ENCODE peak calls at places on chromosomes 13 and 19, in nine cellular contexts. G is ELR; N is ELF-1; O is H4; H is AML-193; W is neuronal stem cell; V is NCI-H2107; I is stimulated activated CD8-positive, alpha-beta memory T cell treated with anti-CD3 and anti-CD28 coated beads, Interleukin-12 subunit alpha, Interleukin-12 subunit beta, amount 100 ng/mL, for 4 hours; L is KG1. D is an unnamed sample.

GRCh38 chr13:23433171-23434153 is at the start of gene SACS:
- DNase-seq in V (no peak), I (no peak), G (peak; percentile 69), O (no peak), N (peak; percentile 78), H (no peak), W (peak; percentile 84), L (no peak), D (peak; percentile 8)

GRCh38 chr19:32879741-32880140 is 10.2 kb upstream of the SLC7A9 start:
- DNase-seq in G (no peak), L (no peak), H (no peak), I (no peak), V (no peak), O (no peak), W (no peak), N (no peak), D (no peak)

GRCh38 chr19:3881272-3882040 is 971 bp downstream of the ATCAY start:
- DNase-seq in V (no peak), I (no peak), N (peak; percentile 56), O (no peak), H (no peak), L (no peak), G (peak; percentile 10), W (no peak), D (peak; percentile 25)

GRCh38 chr13:27853871-27854270 is 61.6 kb downstream of the GSX1 start:
- DNase-seq in W (no peak), N (no peak), I (no peak), H (no peak), G (no peak), L (no peak), V (no peak), O (no peak), D (no peak)

GRCh38 chr19:33687761-33688656 is 66.3 kb downstream of the CHST8 start:
- DNase-seq in W (no peak), G (no peak), V (no peak), L (no peak), N (no peak), O (no peak), I (no peak), H (no peak), D (no peak)

GRCh38 chr19:43468354-43469159 is 3.1 kb upstream of the LYPD3 start:
- DNase-seq in L (no peak), W (no peak), I (no peak), N (no peak), O (no peak), G (no peak), H (no peak), V (no peak), D (no peak)

GRCh38 chr19:16825312-16826168 is 3.7 kb upstream of the SIN3B start:
- DNase-seq in G (peak; percentile 53), L (no peak), H (no peak), V (peak; percentile 34), N (peak; percentile 47), O (peak; percentile 59), W (no peak), I (no peak), D (no peak)

GRCh38 chr19:35073941-35074340 is 32.4 kb downstream of the HPN start:
- DNase-seq in V (no peak), G (no peak), W (no peak), L (no peak), N (no peak), O (no peak), I (no peak), H (no peak), D (no peak)

GRCh38 chr13:90950134-90950533 is 397.4 kb upstream of the MIR17HG start:
- DNase-seq in L (no peak), N (no peak), O (no peak), W (no peak), I (no peak), H (no peak), G (peak; percentile 14), V (no peak), D (peak; percentile 6)

GRCh38 chr13:51618626-51619025 is 34.4 kb downstream of the WDFY2 start:
- DNase-seq in O (no peak), L (no peak), N (no peak), V (no peak), G (no peak), H (no peak), I (no peak), W (no peak), D (no peak)

GRCh38 chr13:101412076-101412475 is 4.2 kb downstream of the NALCN start:
- DNase-seq in O (no peak), W (no peak), H (no peak), G (no peak), I (no peak), V (no peak), L (no peak), N (no peak), D (no peak)

GRCh38 chr19:20923077-20923871 is at the start of gene ZNF85:
- DNase-seq in N (peak; percentile 98), H (peak; percentile 88), V (peak; percentile 89), O (peak; percentile 87), W (peak; percentile 94), I (peak; percentile 68), G (peak; percentile 93), L (peak; percentile 82), D (peak; percentile 96)

GRCh38 chr19:58482372-58482771 is 6.2 kb downstream of the ZNF446 start:
- DNase-seq in L (no peak), V (no peak), W (no peak), I (no peak), H (no peak), O (no peak), N (no peak), G (no peak), D (no peak)

GRCh38 chr19:7115721-7116120 is 46.2 kb downstream of the ZNF557 start:
- DNase-seq in G (no peak), L (no peak), V (no peak), H (no peak), I (no peak), N (no peak), O (no peak), W (no peak), D (no peak)

GRCh38 chr13:112940236-112940635 is 28.8 kb upstream of the MCF2L start:
- DNase-seq in L (no peak), I (no peak), V (no peak), G (peak; percentile 5), W (no peak), N (no peak), O (no peak), H (no peak), D (no peak)

GRCh38 chr13:102402292-102402691 is 444 bp upstream of the FGF14 start:
- DNase-seq in V (no peak), H (no peak), I (no peak), O (no peak), G (peak; percentile 10), W (peak; percentile 79), N (peak; percentile 84), L (no peak), D (no peak)

GRCh38 chr13:109165417-109165904 is 536.0 kb downstream of the MYO16 start:
- DNase-seq in G (no peak), W (no peak), N (no peak), I (no peak), H (no peak), O (no peak), L (no peak), V (no peak), D (no peak)

GRCh38 chr19:49840736-49841249 is 10.2 kb upstream of the PTOV1 start:
- DNase-seq in O (no peak), L (no peak), G (no peak), W (no peak), H (no peak), I (no peak), N (no peak), V (no peak), D (peak; percentile 38)

GRCh38 chr13:93689333-93689732 is 462.7 kb downstream of the GPC6 start:
- DNase-seq in L (no peak), H (no peak), N (no peak), G (peak; percentile 3), O (no peak), W (no peak), I (no peak), V (no peak), D (no peak)

GRCh38 chr13:43728411-43728810 is 58.4 kb downstream of the ENOX1 start:
- DNase-seq in O (no peak), I (no peak), W (no peak), H (no peak), N (no peak), V (no peak), L (no peak), G (no peak), D (no peak)

GRCh38 chr19:5078179-5078578 is 109.3 kb downstream of the KDM4B start:
- DNase-seq in O (no peak), H (no peak), G (no peak), V (no peak), L (no peak), W (no peak), N (no peak), I (no peak), D (peak; percentile 48)

GRCh38 chr13:91296011-91296410 is 51.5 kb upstream of the MIR17HG start:
- DNase-seq in L (no peak), N (no peak), I (no peak), W (no peak), H (no peak), V (no peak), O (no peak), G (no peak), D (no peak)

GRCh38 chr13:94710081-94710809 is 2.1 kb downstream of the SOX21 start:
- DNase-seq in L (no peak), W (no peak), I (no peak), G (no peak), H (no peak), V (no peak), O (no peak), N (peak; percentile 52), D (no peak)

GRCh38 chr19:8393871-8394250 is 3.7 kb downstream of the RAB11B start:
- DNase-seq in I (no peak), O (no peak), V (no peak), L (no peak), G (no peak), H (no peak), W (no peak), N (no peak), D (no peak)

GRCh38 chr13:99436686-99437416 is 64.4 kb upstream of the TM9SF2 start:
- DNase-seq in I (peak; percentile 89), N (peak; percentile 91), W (peak; percentile 79), O (peak; percentile 60), L (peak; percentile 81), V (peak; percentile 74), H (peak; percentile 94), G (peak; percentile 88), D (peak; percentile 98)

GRCh38 chr19:2867025-2867991 is at the start of gene ZNF556:
- DNase-seq in L (no peak), N (no peak), I (no peak), H (no peak), O (peak; percentile 19), W (no peak), G (no peak), V (no peak), D (peak; percentile 70)

GRCh38 chr19:3115411-3115810 is 20.4 kb upstream of the GNA15 start:
- DNase-seq in G (no peak), I (no peak), N (no peak), W (no peak), V (no peak), O (no peak), L (no peak), H (no peak), D (no peak)

GRCh38 chr13:63551731-63552130 is 2136.1 kb upstream of the PCDH20 start:
- DNase-seq in L (no peak), W (no peak), H (no peak), I (no peak), O (no peak), V (no peak), N (peak; percentile 41), G (no peak), D (no peak)

GRCh38 chr13:45178349-45179142 is 22.3 kb downstream of the KCTD4 start:
- DNase-seq in I (no peak), O (peak; percentile 84), L (no peak), W (no peak), H (no peak), N (no peak), V (no peak), G (peak; percentile 91), D (no peak)

GRCh38 chr13:106610511-106610910 is 42.6 kb upstream of the ARGLU1 start:
- DNase-seq in G (peak; percentile 79), N (no peak), W (no peak), V (no peak), O (no peak), L (no peak), H (no peak), I (no peak), D (no peak)

GRCh38 chr19:10037367-10037766 is 24.1 kb downstream of the RDH8 start:
- DNase-seq in V (no peak), G (no peak), N (no peak), O (no peak), H (no peak), W (no peak), I (no peak), L (no peak), D (no peak)

D was measured in MV-4-11.